ENCODE peak calls at places on chromosomes 12 and 14, in eight cellular contexts. H is OCI-LY7, G is keratinocyte, P is GM12864, N is pancreas, D is A549, K is choroid plexus epithelial cell, M is astrocyte. F is an unnamed sample.

GRCh38 chr14:33564774-33565630 is 385.9 kb downstream of the EGLN3 start:
- DNase-seq in H (no peak), G (peak; percentile 30), P (peak; percentile 16), N (no peak), D (no peak), K (peak; percentile 83), M (peak; percentile 91), F (no peak)

GRCh38 chr12:114614040-114614439 is 69.9 kb downstream of the TBX3 start:
- DNase-seq in H (no peak), G (no peak), P (no peak), N (no peak), D (no peak), K (no peak), M (no peak), F (no peak)

GRCh38 chr14:25308244-25308643 is 258.3 kb upstream of the STXBP6 start:
- DNase-seq in H (no peak), G (no peak), P (no peak), N (no peak), D (peak; percentile 0), K (no peak), M (no peak), F (no peak)

GRCh38 chr12:53530920-53531319 is 23.6 kb upstream of the NPFF start:
- DNase-seq in H (no peak), G (no peak), P (no peak), N (no peak), D (no peak), K (peak; percentile 37), M (peak; percentile 40), F (no peak)

GRCh38 chr12:92759634-92760268 is 57.0 kb downstream of the PLEKHG7 start:
- DNase-seq in H (no peak), G (peak; percentile 83), P (no peak), N (no peak), D (peak; percentile 84), K (peak; percentile 95), M (peak; percentile 98), F (no peak)

GRCh38 chr12:101594700-101595099 is at the start of gene MYBPC1:
- DNase-seq in H (peak; percentile 34), G (no peak), P (no peak), N (no peak), D (no peak), K (no peak), M (no peak), F (no peak)

GRCh38 chr14:56087824-56088571 is 30.2 kb upstream of the PELI2 start:
- DNase-seq in H (no peak), G (no peak), P (no peak), N (no peak), D (no peak), K (no peak), M (peak; percentile 71), F (no peak)

GRCh38 chr14:58645641-58646040 is 7.9 kb downstream of the DACT1 start:
- DNase-seq in H (no peak), G (no peak), P (no peak), N (no peak), D (no peak), K (no peak), M (no peak), F (no peak)

GRCh38 chr12:56718167-56718566 is 6.9 kb downstream of the NACA start:
- DNase-seq in H (no peak), G (no peak), P (no peak), N (no peak), D (no peak), K (no peak), M (no peak), F (peak; percentile 18)

GRCh38 chr12:91983935-91984334 is 161.7 kb downstream of the BTG1 start:
- DNase-seq in H (no peak), G (no peak), P (no peak), N (no peak), D (no peak), K (no peak), M (no peak), F (no peak)

GRCh38 chr14:53646925-53647324 is 309.7 kb downstream of the BMP4 start:
- DNase-seq in H (no peak), G (no peak), P (no peak), N (no peak), D (no peak), K (no peak), M (no peak), F (no peak)

GRCh38 chr12:109952160-109952858 is 43.9 kb downstream of the GIT2 start:
- DNase-seq in H (no peak), G (no peak), P (peak; percentile 16), N (no peak), D (no peak), K (no peak), M (no peak), F (no peak)

GRCh38 chr12:23536293-23536692 is 413.2 kb downstream of the SOX5 start:
- DNase-seq in H (peak; percentile 90), G (no peak), P (peak; percentile 53), N (no peak), D (no peak), K (no peak), M (no peak), F (no peak)

GRCh38 chr12:27585739-27586265 is 61.8 kb downstream of the PPFIBP1 start:
- DNase-seq in H (no peak), G (no peak), P (no peak), N (no peak), D (no peak), K (no peak), M (no peak), F (no peak)

GRCh38 chr12:118120579-118121363 is 15.2 kb upstream of the PEBP1 start:
- DNase-seq in H (peak; percentile 76), G (no peak), P (no peak), N (peak; percentile 79), D (peak; percentile 69), K (peak; percentile 85), M (peak; percentile 28), F (peak; percentile 87)
- TF ChIP-seq CTCF in H (peak; percentile 70), G (peak; percentile 35), P (peak; percentile 71), N (peak; percentile 73), D (peak; percentile 75), K (peak; percentile 68), M (peak; percentile 39), F (peak; percentile 44)

DNA sequence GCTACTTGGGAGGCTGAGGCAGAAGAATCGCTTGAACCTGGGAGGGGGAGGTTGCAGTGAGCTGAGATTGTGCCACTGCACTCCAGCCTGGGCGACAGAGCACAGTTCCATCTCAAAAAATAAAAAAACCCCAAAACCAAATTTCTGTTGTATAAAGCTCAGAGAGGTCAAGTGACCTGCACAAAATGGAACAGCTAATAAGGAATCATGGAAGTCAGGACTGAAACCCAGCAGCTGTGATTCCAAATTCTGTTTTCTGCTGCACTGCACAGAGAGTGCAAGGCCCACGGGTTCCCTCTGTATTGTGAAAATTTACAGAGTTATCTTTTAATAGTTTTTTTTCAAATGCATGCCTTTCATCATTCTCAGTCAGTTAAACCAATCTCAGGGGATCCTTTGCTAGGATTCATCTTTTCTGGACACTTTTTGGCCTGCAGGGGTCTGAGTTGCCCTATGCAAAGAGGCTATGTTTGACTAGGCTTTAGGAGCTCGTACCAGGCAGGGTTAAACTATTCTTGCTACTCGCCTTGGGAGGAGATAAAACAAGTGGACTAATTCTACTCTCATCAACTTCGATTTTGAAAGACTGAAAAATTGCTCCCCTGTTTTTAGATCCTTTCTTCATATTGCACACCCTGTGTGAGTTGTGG is 26.1 kb upstream of the AACS start:
- DNase-seq in H (no peak), G (no peak), P (no peak), N (no peak), D (no peak), K (peak; percentile 7), M (no peak), F (no peak)
- TF ChIP-seq CTCF in H (peak; percentile 41), G (no peak), P (peak; percentile 14), N (no peak), D (no peak), K (peak; percentile 28), M (no peak), F (no peak)

DNA sequence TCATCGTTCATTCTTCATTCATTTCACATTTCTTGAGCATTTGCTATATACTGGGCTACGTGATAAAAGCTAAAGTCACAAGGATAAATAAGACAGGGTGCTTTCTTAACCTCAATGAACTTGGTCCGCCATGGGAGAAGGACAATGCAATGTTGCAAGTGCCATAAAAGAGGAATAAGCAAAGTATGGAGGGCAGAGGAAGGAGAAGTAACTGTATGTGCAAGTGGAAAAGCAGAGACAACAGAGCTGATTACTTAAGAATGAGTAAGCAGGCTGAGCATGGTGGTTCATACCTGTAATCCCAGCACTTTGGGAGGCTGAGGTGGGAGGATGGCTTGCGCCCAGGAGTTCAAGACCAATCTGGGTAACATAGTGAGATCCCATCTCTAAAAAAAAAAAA is 14.4 kb downstream of the AREL1 start:
- DNase-seq in H (no peak), G (no peak), P (no peak), N (no peak), D (no peak), K (no peak), M (no peak), F (no peak)
- TF ChIP-seq CTCF in H (no peak), G (no peak), P (no peak), N (no peak), D (no peak), K (no peak), M (no peak), F (no peak)

GRCh38 chr14:75231320-75231719 is 47.3 kb upstream of the FOS start:
- DNase-seq in H (no peak), G (no peak), P (no peak), N (no peak), D (no peak), K (no peak), M (no peak), F (no peak)

GRCh38 chr14:75232597-75232996 is 46.0 kb upstream of the FOS start:
- DNase-seq in H (peak; percentile 68), G (no peak), P (no peak), N (no peak), D (no peak), K (no peak), M (no peak), F (no peak)

GRCh38 chr14:75226755-75227544 is 50.5 kb upstream of the TMED10 start:
- DNase-seq in H (no peak), G (no peak), P (no peak), N (no peak), D (no peak), K (no peak), M (no peak), F (no peak)

GRCh38 chr14:75229576-75229922 is 49.1 kb upstream of the FOS start:
- DNase-seq in H (no peak), G (no peak), P (no peak), N (peak; percentile 60), D (no peak), K (no peak), M (no peak), F (no peak)

DNA sequence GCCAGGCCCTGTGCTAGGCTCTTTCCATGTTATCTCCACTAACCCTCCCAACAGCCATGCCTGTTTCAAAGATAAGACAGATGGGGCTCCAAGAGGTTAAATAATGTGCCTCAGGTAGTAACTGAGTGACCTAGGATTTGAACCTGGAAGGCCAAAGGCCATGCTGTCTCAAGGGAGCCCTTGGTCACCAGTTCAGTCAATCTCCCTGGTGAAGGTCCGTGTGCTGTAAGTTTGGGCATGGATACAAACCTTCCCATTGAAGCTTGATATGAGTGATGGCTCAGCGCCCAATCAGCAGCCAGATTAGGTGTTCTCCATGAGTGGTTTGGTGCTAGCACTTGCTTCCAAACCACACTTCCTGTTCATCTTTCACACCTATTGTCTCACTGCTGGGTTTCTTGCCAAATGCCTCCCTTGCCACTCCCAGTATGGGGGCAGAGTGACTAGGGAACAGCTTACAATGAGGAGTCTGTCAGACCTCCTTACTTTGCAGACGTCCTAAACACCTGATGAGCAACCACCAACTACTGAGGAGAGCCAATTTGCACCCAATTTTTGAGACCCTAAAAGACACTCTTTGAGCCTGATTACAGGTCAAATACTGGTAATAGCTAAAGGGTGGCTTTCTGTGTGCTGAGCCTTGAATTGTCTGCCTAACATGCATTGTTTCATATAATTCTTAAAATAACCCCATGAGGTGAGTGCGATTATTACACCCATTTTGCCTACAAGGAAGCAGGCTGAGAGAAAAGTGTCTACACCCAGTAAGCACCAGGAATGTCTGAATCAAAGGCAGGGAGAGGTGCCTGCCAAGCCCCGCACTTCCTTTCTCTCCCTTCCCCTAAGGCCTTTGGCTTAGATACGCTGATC is 48.5 kb upstream of the FOS start:
- DNase-seq in H (peak; percentile 72), G (peak; percentile 79), P (no peak), N (peak; percentile 58), D (peak; percentile 84), K (peak; percentile 66), M (peak; percentile 69), F (no peak)
- TF ChIP-seq CTCF in H (peak; percentile 66), G (peak; percentile 58), P (peak; percentile 35), N (no peak), D (no peak), K (peak; percentile 24), M (peak; percentile 36), F (no peak)

F was measured in ovary.